ENCODE peak calls at places on chromosome 2, in six cellular contexts. S is endothelial cell, X is dorsolateral prefrontal cortex, K is type B pancreatic cell, F is GM12865, T is A549. G is an unnamed sample.

GRCh38 chr2:16727256-16727655 is 61.6 kb upstream of the CYRIA start:
- DNase-seq in S (no peak), X (no peak), K (no peak), F (no peak), T (no peak), G (no peak)

GRCh38 chr2:220396287-220396686 is 768.9 kb downstream of the SLC4A3 start:
- DNase-seq in S (no peak), X (no peak), K (no peak), F (no peak), T (no peak), G (no peak)

GRCh38 chr2:14909795-14910194 is 277.3 kb downstream of the LRATD1 start:
- DNase-seq in S (no peak), X (no peak), K (no peak), F (no peak), T (no peak), G (no peak)

GRCh38 chr2:108593547-108594098 is 59.4 kb downstream of the LIMS1 start:
- DNase-seq in S (no peak), X (no peak), K (no peak), F (no peak), T (peak), G (no peak)

GRCh38 chr2:8564475-8564874 is 117.4 kb upstream of the ID2 start:
- DNase-seq in S (no peak), X (no peak), K (no peak), F (no peak), T (no peak), G (no peak)

GRCh38 chr2:218193716-218194115 is 23.3 kb upstream of the ARPC2 start:
- DNase-seq in S (no peak), X (no peak), K (no peak), F (no peak), T (no peak), G (no peak)

GRCh38 chr2:239393401-239393940 is 7.3 kb downstream of the HDAC4 start:
- DNase-seq in S (no peak), X (peak), K (no peak), F (no peak), T (no peak), G (no peak)

GRCh38 chr2:140600116-140600515 is 1530.7 kb downstream of the LRP1B start:
- DNase-seq in S (no peak), X (no peak), K (no peak), F (no peak), T (peak), G (no peak)

GRCh38 chr2:118557791-118558190 is 289.7 kb downstream of the EN1 start:
- DNase-seq in S (no peak), X (no peak), K (no peak), F (no peak), T (no peak), G (no peak)

GRCh38 chr2:100835253-100835652 is 15.3 kb downstream of the NPAS2 start:
- DNase-seq in S (no peak), X (no peak), K (no peak), F (no peak), T (no peak), G (no peak)

GRCh38 chr2:149877064-149877463 is 289.5 kb upstream of the MMADHC start:
- DNase-seq in S (no peak), X (no peak), K (no peak), F (no peak), T (no peak), G (no peak)

GRCh38 chr2:43542285-43542933 is 53.4 kb downstream of the THADA start:
- DNase-seq in S (no peak), X (no peak), K (no peak), F (peak), T (peak), G (peak)

GRCh38 chr2:88627856-88628568 is 748 bp upstream of the EIF2AK3 start:
- DNase-seq in S (peak), X (peak), K (peak), F (peak), T (peak), G (peak)

GRCh38 chr2:103462101-103462500 is 700.3 kb downstream of the TMEM182 start:
- DNase-seq in S (no peak), X (no peak), K (no peak), F (no peak), T (no peak), G (no peak)

GRCh38 chr2:232731470-232731869 is 34.3 kb downstream of the GIGYF2 start:
- DNase-seq in S (no peak), X (no peak), K (no peak), F (no peak), T (no peak), G (no peak)

GRCh38 chr2:62305421-62306176 is 109.7 kb downstream of the B3GNT2 start:
- DNase-seq in S (peak), X (no peak), K (no peak), F (peak), T (no peak), G (no peak)

GRCh38 chr2:201357216-201357615 is at the start of gene FLACC1:
- DNase-seq in S (no peak), X (no peak), K (no peak), F (peak), T (peak), G (no peak)

GRCh38 chr2:237319887-237320286 is 94.1 kb downstream of the COL6A3 start:
- DNase-seq in S (no peak), X (no peak), K (no peak), F (no peak), T (no peak), G (no peak)

GRCh38 chr2:10584242-10584753 is 105.5 kb downstream of the NOL10 start:
- DNase-seq in S (no peak), X (no peak), K (no peak), F (no peak), T (peak), G (no peak)

GRCh38 chr2:52964916-52965530 is 802.6 kb upstream of the CHAC2 start:
- DNase-seq in S (no peak), X (no peak), K (no peak), F (no peak), T (no peak), G (no peak)

GRCh38 chr2:171531291-171531690 is 9.0 kb downstream of the CYBRD1 start:
- DNase-seq in S (no peak), X (no peak), K (no peak), F (no peak), T (no peak), G (no peak)

GRCh38 chr2:241309684-241310117 is 5.8 kb downstream of the HDLBP start:
- DNase-seq in S (no peak), X (no peak), K (no peak), F (peak), T (no peak), G (peak)

GRCh38 chr2:41881249-41881648 is 166.6 kb upstream of the PKDCC start:
- DNase-seq in S (no peak), X (no peak), K (no peak), F (no peak), T (no peak), G (no peak)

GRCh38 chr2:104562537-104562936 is 291.4 kb upstream of the POU3F3 start:
- DNase-seq in S (no peak), X (no peak), K (no peak), F (no peak), T (no peak), G (no peak)

GRCh38 chr2:60989256-60989655 is 28.3 kb upstream of the PEX13 start:
- DNase-seq in S (no peak), X (no peak), K (no peak), F (no peak), T (peak), G (no peak)

GRCh38 chr2:51379997-51380396 is 348.1 kb upstream of the NRXN1 start:
- DNase-seq in S (no peak), X (no peak), K (no peak), F (no peak), T (no peak), G (no peak)

GRCh38 chr2:98280376-98281102 is 65.7 kb upstream of the CNGA3 start:
- DNase-seq in S (no peak), X (no peak), K (no peak), F (no peak), T (peak), G (no peak)

GRCh38 chr2:104378853-104379374 is 475.0 kb upstream of the POU3F3 start:
- DNase-seq in S (peak), X (peak), K (no peak), F (peak), T (peak), G (no peak)

GRCh38 chr2:232633413-232634318 is at the start of gene EFHD1:
- DNase-seq in S (peak), X (peak), K (peak), F (peak), T (peak), G (peak)

GRCh38 chr2:48725696-48726494 is 29.6 kb downstream of the LHCGR start:
- DNase-seq in S (no peak), X (no peak), K (no peak), F (no peak), T (no peak), G (no peak)

DNA sequence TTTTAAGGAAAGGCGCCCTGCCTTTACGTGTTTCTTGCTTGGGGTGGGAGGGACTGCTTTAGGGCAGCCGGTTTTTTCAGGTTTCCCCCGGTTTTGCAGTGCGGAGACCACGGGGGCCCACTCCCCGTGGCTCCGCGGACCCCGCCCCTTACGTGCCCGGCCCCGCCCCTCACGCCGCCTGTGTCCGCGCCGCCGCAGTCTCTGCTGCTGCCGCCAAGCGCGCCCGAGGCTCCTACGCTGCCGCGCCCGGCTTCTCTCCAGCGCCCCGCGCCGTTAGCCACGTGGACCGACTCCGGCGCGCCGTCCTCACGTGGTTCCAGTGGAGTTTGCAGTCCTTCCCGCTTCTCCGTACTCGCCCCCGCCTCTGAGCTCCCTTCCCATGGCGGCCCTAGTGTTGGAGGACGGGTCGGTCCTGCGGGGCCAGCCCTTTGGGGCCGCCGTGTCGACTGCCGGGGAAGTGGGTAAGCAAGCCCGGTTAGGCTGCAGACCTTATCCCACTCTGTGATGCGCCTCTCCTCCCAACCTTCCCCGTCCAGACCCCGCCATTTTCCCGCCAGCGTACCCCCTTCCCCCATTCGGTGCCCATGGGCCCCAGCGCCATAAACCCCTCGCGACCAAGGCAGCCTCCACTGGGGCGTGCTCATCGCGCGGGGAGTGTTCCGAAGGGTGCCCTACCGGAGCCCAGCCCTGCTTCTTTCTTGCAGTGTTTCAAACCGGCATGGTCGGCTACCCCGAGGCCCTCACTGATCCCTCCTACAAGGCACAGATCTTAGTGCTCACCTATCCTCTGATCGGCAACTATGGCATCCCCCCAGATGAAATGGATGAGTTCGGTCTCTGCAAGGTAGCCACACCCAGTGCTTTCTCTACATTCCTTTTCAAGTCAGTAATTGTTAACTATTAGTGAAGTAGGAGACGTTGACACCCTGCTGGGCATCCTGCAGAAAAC is at the start of gene CAD:
- DNase-seq in S (peak), X (peak), K (peak), F (peak), T (peak), G (peak)
- TF ChIP-seq CTCF in S (no peak), X (peak), K (peak), F (peak), T (no peak), G (peak)

GRCh38 chr2:69271831-69272257 is 115.2 kb downstream of the GFPT1 start:
- DNase-seq in S (no peak), X (no peak), K (no peak), F (no peak), T (no peak), G (no peak)

GRCh38 chr2:69275490-69275889 is 111.5 kb downstream of the GFPT1 start:
- DNase-seq in S (no peak), X (no peak), K (no peak), F (no peak), T (no peak), G (no peak)

GRCh38 chr2:69278366-69278765 is 108.7 kb downstream of the GFPT1 start:
- DNase-seq in S (no peak), X (no peak), K (no peak), F (no peak), T (no peak), G (no peak)

GRCh38 chr2:69269330-69269729 is 117.7 kb downstream of the GFPT1 start:
- DNase-seq in S (no peak), X (no peak), K (no peak), F (no peak), T (no peak), G (no peak)

DNA sequence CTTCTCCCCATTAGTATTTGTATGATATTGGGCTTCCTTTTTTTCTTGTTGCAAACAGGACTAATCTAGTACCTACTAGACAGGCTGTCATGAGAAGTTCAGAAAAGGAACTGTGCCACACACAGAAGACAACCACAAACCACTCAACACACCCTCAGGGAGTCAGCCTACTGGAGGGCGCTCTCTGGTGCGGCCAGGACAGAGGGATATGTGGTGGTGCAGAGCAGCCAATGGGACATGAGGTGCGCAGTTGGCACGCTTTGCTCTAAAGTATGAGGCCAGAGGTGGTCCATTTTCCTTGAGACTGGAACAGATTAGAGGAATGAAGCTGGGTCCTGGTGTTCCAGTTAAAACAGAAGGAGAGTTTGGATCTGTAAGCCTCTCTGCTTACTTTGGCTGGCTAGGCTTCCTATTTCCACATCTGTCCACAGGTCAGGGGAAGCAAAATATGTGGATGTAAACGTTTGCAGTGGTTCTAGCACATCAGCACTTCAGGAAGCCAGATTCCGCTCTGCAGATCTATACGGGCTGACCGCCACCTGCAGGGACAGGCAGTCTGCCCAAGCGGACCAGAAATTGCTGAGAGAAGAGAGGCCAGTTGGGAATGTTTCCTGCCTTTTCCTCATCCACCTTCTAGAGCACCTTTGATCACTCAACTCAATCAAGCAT is 114.1 kb downstream of the GFPT1 start:
- DNase-seq in S (no peak), X (no peak), K (no peak), F (no peak), T (no peak), G (no peak)
- TF ChIP-seq CTCF in S (no peak), X (no peak), K (no peak), F (no peak), T (no peak), G (no peak)

GRCh38 chr2:20093263-20094141 is 42.1 kb upstream of the LAPTM4A start:
- DNase-seq in S (peak), X (no peak), K (no peak), F (peak), T (peak), G (no peak)
- TF ChIP-seq CTCF in S (peak), X (peak), K (peak), F (peak), T (peak), G (no peak)

DNA sequence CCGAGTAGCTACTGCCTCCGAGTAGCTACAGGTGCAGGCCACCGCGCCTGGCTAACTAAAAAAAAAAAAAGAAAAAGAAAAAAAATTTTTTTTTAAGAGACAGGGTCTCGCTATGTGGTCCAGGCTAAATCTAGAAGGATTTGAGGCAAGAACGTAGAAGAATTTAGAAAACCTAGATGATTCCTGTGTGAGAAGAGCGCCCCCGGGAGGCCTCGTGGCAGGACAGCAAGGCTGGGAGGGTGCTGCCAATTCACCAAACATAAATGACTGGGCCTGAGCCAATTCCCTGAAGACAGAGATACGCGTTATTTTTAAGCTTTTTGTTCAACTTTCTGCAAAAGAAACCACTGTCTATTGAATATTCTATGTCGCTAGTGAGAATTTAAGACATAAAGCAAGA is 90.1 kb upstream of the TGFA start:
- DNase-seq in S (peak), X (no peak), K (no peak), F (peak), T (peak), G (peak)
- TF ChIP-seq CTCF in S (peak), X (peak), K (peak), F (peak), T (peak), G (no peak)

GRCh38 chr2:207768168-207768890 is 1.4 kb downstream of the FZD5 start:
- DNase-seq in S (peak), X (peak), K (peak), F (peak), T (peak), G (peak)
- TF ChIP-seq CTCF in S (no peak), X (no peak), K (peak), F (no peak), T (peak), G (no peak)

GRCh38 chr2:64966839-64967238 is 22.4 kb upstream of the SLC1A4 start:
- DNase-seq in S (no peak), X (no peak), K (no peak), F (no peak), T (no peak), G (no peak)
- TF ChIP-seq CTCF in S (no peak), X (no peak), K (no peak), F (no peak), T (no peak), G (no peak)

DNA sequence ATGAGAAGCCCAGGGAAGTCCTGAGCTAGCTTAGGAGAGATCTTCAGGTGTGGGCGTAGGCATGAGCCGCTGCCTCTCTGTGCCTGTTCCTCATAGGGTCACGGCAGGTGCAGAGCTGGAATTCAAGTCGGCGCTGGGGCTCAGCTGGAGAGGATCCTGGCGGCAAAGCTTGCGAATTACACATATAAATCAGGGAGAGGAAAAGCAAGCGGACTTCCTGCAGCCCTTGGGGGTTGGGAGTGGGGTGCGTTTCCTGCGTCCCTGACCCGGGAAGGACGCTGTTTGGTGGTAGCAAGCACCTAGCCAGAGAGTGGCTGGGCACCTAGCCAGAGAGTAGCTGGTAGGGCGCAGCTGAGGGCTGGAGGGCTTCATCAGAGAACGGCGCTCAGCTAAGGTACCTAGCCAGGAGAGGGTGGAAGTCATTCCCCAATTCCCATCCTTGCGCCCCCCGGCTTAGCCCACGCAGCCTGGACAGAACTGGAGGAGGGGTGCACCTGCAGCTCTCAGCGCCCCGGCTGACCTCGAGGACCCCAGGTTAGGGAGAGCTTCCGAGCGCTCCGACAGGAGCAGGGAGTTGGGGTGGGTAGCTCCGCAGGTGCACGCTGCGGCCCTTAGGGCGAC is 459 bp upstream of the EFR3B start:
- DNase-seq in S (peak), X (peak), K (peak), F (peak), T (peak), G (peak)
- TF ChIP-seq CTCF in S (peak), X (no peak), K (peak), F (peak), T (peak), G (no peak)

GRCh38 chr2:2738276-2738675 is 407.2 kb upstream of the MYT1L start:
- DNase-seq in S (no peak), X (no peak), K (no peak), F (no peak), T (no peak), G (no peak)
- TF ChIP-seq CTCF in S (no peak), X (no peak), K (no peak), F (no peak), T (no peak), G (no peak)

GRCh38 chr2:234669611-234670010 is 172.7 kb upstream of the ARL4C start:
- DNase-seq in S (no peak), X (no peak), K (no peak), F (no peak), T (no peak), G (no peak)
- TF ChIP-seq CTCF in S (peak), X (no peak), K (peak), F (no peak), T (peak), G (no peak)

G was measured in GM13976.